ENCODE peak calls at places on chromosomes 6 and 20, in six cellular contexts. Q is neuronal stem cell, P is small intestine, S is mesenchymal stem cell, J is left ventricle myocardium inferior, E is H1. N is an unnamed sample. For H3K36me3, the result is how much of the 10 kb centered on the place peaks cover.

GRCh38 chr6:41153992-41154625 is at the start of gene TREML1:
- DNase-seq in Q (no peak), P (no peak), S (no peak), J (no peak), E (no peak), N (no peak)

GRCh38 chr20:1941226-1941625 is 46.0 kb downstream of the SIRPA start:
- DNase-seq in Q (no peak), P (no peak), S (no peak), J (no peak), E (no peak), N (no peak)

GRCh38 chr6:7568021-7568420 is 22.0 kb upstream of the SNRNP48 start:
- DNase-seq in Q (no peak), P (no peak), S (no peak), J (no peak), E (no peak), N (peak)

GRCh38 chr6:108497883-108498282 is 62.8 kb upstream of the FOXO3 start:
- DNase-seq in Q (peak), P (peak), S (peak), J (no peak), E (peak), N (peak)

GRCh38 chr6:11473008-11473740 is 64.4 kb upstream of the TMEM170B start:
- DNase-seq in Q (no peak), P (peak), S (no peak), J (no peak), E (no peak), N (peak)

GRCh38 chr6:3324262-3324942 is 65.7 kb downstream of the PSMG4 start:
- DNase-seq in Q (no peak), P (no peak), S (peak), J (no peak), E (no peak), N (peak)

GRCh38 chr20:11935754-11936551 is 18.3 kb downstream of the BTBD3 start:
- DNase-seq in Q (no peak), P (no peak), S (no peak), J (no peak), E (no peak), N (no peak)

GRCh38 chr20:16097788-16098187 is 475.5 kb downstream of the KIF16B start:
- DNase-seq in Q (no peak), P (no peak), S (no peak), J (no peak), E (no peak), N (no peak)

GRCh38 chr6:169974663-169975062 is 223.2 kb downstream of the ERMARD start:
- DNase-seq in Q (no peak), P (no peak), S (no peak), J (no peak), E (no peak), N (no peak)

GRCh38 chr6:19536838-19537237 is 300.3 kb upstream of the ID4 start:
- DNase-seq in Q (no peak), P (no peak), S (no peak), J (no peak), E (no peak), N (no peak)

GRCh38 chr20:47785321-47785899 is at the start of gene SULF2:
- DNase-seq in Q (peak), P (peak), S (peak), J (peak), E (peak), N (peak)

GRCh38 chr20:44796311-44796710 is 14.0 kb downstream of the RIMS4 start:
- DNase-seq in Q (no peak), P (no peak), S (no peak), J (no peak), E (no peak), N (no peak)

GRCh38 chr20:32585011-32585518 is at the start of gene NOL4L:
- DNase-seq in Q (no peak), P (no peak), S (peak), J (peak), E (peak), N (peak)

GRCh38 chr20:38214871-38215788 is 45.4 kb downstream of the KIAA1755 start:
- DNase-seq in Q (no peak), P (no peak), S (no peak), J (no peak), E (no peak), N (no peak)

GRCh38 chr6:28940294-28940858 is 16.6 kb upstream of the TRIM27 start:
- DNase-seq in Q (peak), P (peak), S (no peak), J (no peak), E (peak), N (peak)

GRCh38 chr20:5065489-5066383 is 54.0 kb downstream of the PCNA start:
- DNase-seq in Q (no peak), P (peak), S (peak), J (peak), E (no peak), N (no peak)

GRCh38 chr6:87926072-87926471 is 121.6 kb upstream of the SPACA1 start:
- DNase-seq in Q (no peak), P (no peak), S (no peak), J (no peak), E (no peak), N (no peak)

GRCh38 chr6:138371720-138372119 is 6.0 kb upstream of the SMIM28 start:
- DNase-seq in Q (no peak), P (peak), S (no peak), J (no peak), E (no peak), N (peak)

GRCh38 chr20:10651227-10651990 is 22.4 kb downstream of the JAG1 start:
- DNase-seq in Q (no peak), P (no peak), S (peak), J (no peak), E (no peak), N (peak)

GRCh38 chr20:23970049-23970448 is 18.5 kb downstream of the GGTLC1 start:
- DNase-seq in Q (no peak), P (no peak), S (no peak), J (no peak), E (peak), N (no peak)

GRCh38 chr20:31260326-31260932 is 3.0 kb downstream of the DEFB115 start:
- DNase-seq in Q (no peak), P (no peak), S (no peak), J (no peak), E (no peak), N (no peak)

GRCh38 chr6:88287696-88288095 is 121.5 kb upstream of the CNR1 start:
- DNase-seq in Q (no peak), P (no peak), S (no peak), J (no peak), E (no peak), N (no peak)

GRCh38 chr6:34580707-34581560 is 24.8 kb upstream of the SPDEF start:
- DNase-seq in Q (no peak), P (no peak), S (peak), J (no peak), E (no peak), N (peak)

GRCh38 chr20:19699132-19699971 is 58.7 kb upstream of the RIN2 start:
- DNase-seq in Q (no peak), P (no peak), S (peak), J (no peak), E (no peak), N (no peak)

GRCh38 chr6:42569102-42570028 is 5.5 kb downstream of the UBR2 start:
- DNase-seq in Q (no peak), P (peak), S (peak), J (no peak), E (no peak), N (peak)

GRCh38 chr20:278607-279571 is 11.7 kb downstream of the C20orf96 start:
- DNase-seq in Q (no peak), P (no peak), S (no peak), J (peak), E (peak), N (peak)

GRCh38 chr20:43563429-43563828 is 4.6 kb downstream of the SGK2 start:
- DNase-seq in Q (no peak), P (no peak), S (no peak), J (no peak), E (no peak), N (peak)

GRCh38 chr6:169996652-169997051 is 245.2 kb downstream of the ERMARD start:
- DNase-seq in Q (no peak), P (no peak), S (no peak), J (no peak), E (no peak), N (no peak)

GRCh38 chr6:135919026-135919425 is 67.5 kb downstream of the PDE7B start:
- DNase-seq in Q (no peak), P (no peak), S (no peak), J (no peak), E (no peak), N (no peak)

GRCh38 chr6:44311304-44311703 is 1.8 kb downstream of the AARS2 start:
- DNase-seq in Q (no peak), P (no peak), S (no peak), J (no peak), E (no peak), N (no peak)

GRCh38 chr6:14596410-14596809 is 478.8 kb downstream of the CD83 start:
- DNase-seq in Q (no peak), P (peak), S (peak), J (no peak), E (no peak), N (peak)

GRCh38 chr6:28981391-28981832 is 23.7 kb downstream of the ZNF311 start:
- DNase-seq in Q (peak), P (peak), S (peak), J (peak), E (peak), N (peak)

GRCh38 chr6:99512033-99512432 is 3.2 kb downstream of the USP45 start:
- DNase-seq in Q (no peak), P (no peak), S (no peak), J (no peak), E (no peak), N (no peak)

DNA sequence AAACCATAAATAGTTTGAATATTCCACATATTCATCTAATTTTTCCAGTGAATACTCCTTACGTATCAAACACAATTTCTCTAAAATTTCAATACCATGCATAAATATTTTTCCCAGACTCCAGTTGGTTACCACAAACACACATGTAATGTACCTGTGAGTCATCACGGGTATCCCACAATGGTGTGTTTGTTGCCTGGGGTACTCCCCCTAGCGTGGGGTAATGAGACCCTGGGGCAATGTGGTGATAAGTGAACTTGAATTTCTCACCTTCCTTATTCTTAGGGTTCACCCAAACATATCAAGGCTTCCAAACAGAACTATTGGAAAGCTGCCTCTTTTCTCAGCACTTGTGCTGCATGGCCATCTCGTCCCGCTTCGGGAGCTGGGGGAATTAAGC is 51.0 kb downstream of the STX7 start:
- DNase-seq in Q (no peak), P (no peak), S (no peak), J (no peak), E (no peak), N (no peak)
- H3K36me3 ChIP-seq in Q (under half), P (under half), S (half or more), J (half or more), E (under half), N (under half)

GRCh38 chr20:62795023-62795761 is 1.1 kb upstream of the MRGBP start:
- DNase-seq in Q (peak), P (peak), S (peak), J (no peak), E (peak), N (peak)

GRCh38 chr20:62799459-62799858 is 3.2 kb downstream of the MRGBP start:
- DNase-seq in Q (no peak), P (no peak), S (no peak), J (no peak), E (no peak), N (no peak)

GRCh38 chr20:62797671-62798532 is 1.6 kb downstream of the MRGBP start:
- DNase-seq in Q (no peak), P (peak), S (no peak), J (no peak), E (no peak), N (no peak)

GRCh38 chr20:62799036-62799435 is 2.8 kb downstream of the MRGBP start:
- DNase-seq in Q (no peak), P (no peak), S (no peak), J (no peak), E (no peak), N (no peak)

GRCh38 chr20:62796699-62797491 is 622 bp downstream of the MRGBP start:
- DNase-seq in Q (no peak), P (no peak), S (no peak), J (no peak), E (no peak), N (no peak)
- H3K4me3 ChIP-seq in Q (peak), P (peak), S (peak), J (peak), E (peak), N (peak)

GRCh38 chr6:1044040-1044836 is 267.7 kb upstream of the FOXQ1 start:
- DNase-seq in Q (no peak), P (peak), S (no peak), J (no peak), E (no peak), N (no peak)
- H3K27ac ChIP-seq in Q (no peak), P (no peak), S (no peak), J (no peak), E (no peak), N (no peak)

GRCh38 chr20:57380081-57380750 is 11.0 kb upstream of the RBM38 start:
- DNase-seq in Q (no peak), P (no peak), S (no peak), J (no peak), E (no peak), N (no peak)

GRCh38 chr20:57377350-57377749 is 13.8 kb upstream of the RBM38 start:
- DNase-seq in Q (no peak), P (no peak), S (no peak), J (no peak), E (no peak), N (no peak)

GRCh38 chr20:57378107-57378506 is 13.1 kb upstream of the RBM38 start:
- DNase-seq in Q (no peak), P (no peak), S (no peak), J (no peak), E (no peak), N (no peak)

GRCh38 chr20:57378646-57379262 is 12.4 kb upstream of the RBM38 start:
- DNase-seq in Q (no peak), P (no peak), S (no peak), J (no peak), E (no peak), N (no peak)

DNA sequence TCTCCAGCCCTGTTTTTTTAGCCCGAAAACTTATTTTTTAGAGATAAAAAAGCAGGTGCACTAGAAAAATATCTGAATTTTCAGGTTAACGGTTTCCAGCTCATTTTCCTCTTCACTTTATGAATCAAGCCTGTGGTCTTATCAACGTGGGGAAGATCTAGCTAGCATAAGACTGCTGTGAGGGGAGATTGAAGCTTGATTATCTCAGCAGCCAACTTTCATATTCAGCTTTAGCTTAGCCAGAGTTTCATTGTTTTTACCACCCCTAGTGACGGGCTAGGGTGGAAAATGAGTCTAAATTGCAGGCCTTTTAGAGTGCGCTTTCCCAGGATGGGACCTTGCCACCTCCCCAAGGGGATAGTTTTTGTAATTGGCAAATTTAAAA is 11.9 kb upstream of the RBM38 start:
- DNase-seq in Q (no peak), P (no peak), S (no peak), J (no peak), E (no peak), N (no peak)
- H3K36me3 ChIP-seq in Q (half or more), P (under half), S (half or more), J (half or more), E (under half), N (under half)

GRCh38 chr6:85455627-85456026 is 5.7 kb downstream of the NT5E start:
- DNase-seq in Q (no peak), P (no peak), S (no peak), J (no peak), E (no peak), N (no peak)

GRCh38 chr6:85452441-85452881 is 2.6 kb downstream of the NT5E start:
- DNase-seq in Q (no peak), P (no peak), S (peak), J (no peak), E (no peak), N (peak)

GRCh38 chr6:85451586-85452306 is 1.9 kb downstream of the NT5E start:
- DNase-seq in Q (no peak), P (peak), S (peak), J (no peak), E (no peak), N (no peak)

GRCh38 chr6:85453052-85453451 is 3.2 kb downstream of the NT5E start:
- DNase-seq in Q (no peak), P (no peak), S (no peak), J (no peak), E (no peak), N (no peak)

GRCh38 chr6:85453490-85453889 is 3.6 kb downstream of the NT5E start:
- DNase-seq in Q (no peak), P (no peak), S (no peak), J (no peak), E (no peak), N (no peak)
- H3K4me3 ChIP-seq in Q (no peak), P (no peak), S (peak), J (no peak), E (no peak), N (no peak)

DNA sequence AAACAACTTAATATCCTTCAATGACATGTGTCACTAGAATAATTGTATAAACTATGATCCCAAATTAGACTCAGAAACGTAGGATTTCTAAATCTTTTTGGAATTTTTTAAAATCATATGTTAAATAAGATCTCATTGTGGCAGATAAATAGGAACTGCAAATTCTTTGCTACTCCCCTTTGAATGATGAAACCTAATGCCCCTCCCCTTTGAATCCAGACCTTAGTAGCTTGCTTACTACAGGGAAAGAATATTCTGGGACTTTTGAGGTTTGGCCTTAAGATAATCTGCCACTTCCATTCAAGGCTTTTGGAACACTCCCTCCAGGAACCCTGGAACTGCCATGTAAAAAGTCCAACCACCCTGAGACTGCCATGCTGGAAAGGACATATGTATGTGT is 7.2 kb downstream of the TDP2 start:
- DNase-seq in Q (no peak), P (no peak), S (no peak), J (no peak), E (no peak), N (peak)
- H3K27ac ChIP-seq in Q (no peak), P (no peak), S (no peak), J (no peak), E (no peak), N (no peak)

GRCh38 chr6:56613247-56613851 is 29.3 kb downstream of the DST start:
- DNase-seq in Q (no peak), P (no peak), S (no peak), J (no peak), E (no peak), N (no peak)
- H3K36me3 ChIP-seq in Q (half or more), P (under half), S (half or more), J (half or more), E (under half), N (under half)

N was measured in cardiac muscle cell.